ENCODE peak calls at places on chromosomes 2 and 18, in five cellular contexts. One of them, this sample, is unnamed.

GRCh38 chr2:196181484-196181883 is 10.1 kb upstream of the STK17B start:
- DNase-seq in left kidney: no peak
- DNase-seq in NB4: no peak
- DNase-seq in aorta: no peak
- DNase-seq in stimulated activated CD8-positive, alpha-beta memory T cell treated with anti-CD3 and anti-CD28 coated beads, Interleukin-2, amount 100 ng/mL, for 48 hours: no peak
- DNase-seq in this sample: no peak

GRCh38 chr2:218694405-218695145 is 16.1 kb upstream of the TTLL4 start:
- DNase-seq in NB4: no peak
- DNase-seq in aorta: no peak
- DNase-seq in left kidney: no peak
- DNase-seq in stimulated activated CD8-positive, alpha-beta memory T cell treated with anti-CD3 and anti-CD28 coated beads, Interleukin-2, amount 100 ng/mL, for 48 hours: no peak
- DNase-seq in this sample: no peak

GRCh38 chr2:37005118-37005868 is 39.0 kb upstream of the STRN start:
- DNase-seq in aorta: no peak
- DNase-seq in stimulated activated CD8-positive, alpha-beta memory T cell treated with anti-CD3 and anti-CD28 coated beads, Interleukin-2, amount 100 ng/mL, for 48 hours: no peak
- DNase-seq in NB4: peak; percentile 49
- DNase-seq in left kidney: peak; percentile 26
- DNase-seq in this sample: no peak

GRCh38 chr2:229784791-229785190 is 70.4 kb upstream of the DNER start:
- DNase-seq in NB4: no peak
- DNase-seq in left kidney: no peak
- DNase-seq in stimulated activated CD8-positive, alpha-beta memory T cell treated with anti-CD3 and anti-CD28 coated beads, Interleukin-2, amount 100 ng/mL, for 48 hours: no peak
- DNase-seq in aorta: no peak
- DNase-seq in this sample: no peak

GRCh38 chr2:71799013-71799575 is 345.7 kb downstream of the DYSF start:
- DNase-seq in stimulated activated CD8-positive, alpha-beta memory T cell treated with anti-CD3 and anti-CD28 coated beads, Interleukin-2, amount 100 ng/mL, for 48 hours: no peak
- DNase-seq in NB4: no peak
- DNase-seq in aorta: peak; percentile 51
- DNase-seq in left kidney: no peak
- DNase-seq in this sample: no peak

GRCh38 chr2:173653427-173653795 is 298.7 kb downstream of the CDCA7 start:
- DNase-seq in stimulated activated CD8-positive, alpha-beta memory T cell treated with anti-CD3 and anti-CD28 coated beads, Interleukin-2, amount 100 ng/mL, for 48 hours: no peak
- DNase-seq in left kidney: peak; percentile 16
- DNase-seq in NB4: no peak
- DNase-seq in aorta: no peak
- DNase-seq in this sample: no peak

GRCh38 chr2:51265539-51265938 is 233.6 kb upstream of the NRXN1 start:
- DNase-seq in left kidney: no peak
- DNase-seq in NB4: no peak
- DNase-seq in aorta: no peak
- DNase-seq in stimulated activated CD8-positive, alpha-beta memory T cell treated with anti-CD3 and anti-CD28 coated beads, Interleukin-2, amount 100 ng/mL, for 48 hours: no peak
- DNase-seq in this sample: no peak

GRCh38 chr2:209772316-209772715 is 684 bp downstream of the UNC80 start:
- DNase-seq in aorta: no peak
- DNase-seq in NB4: no peak
- DNase-seq in left kidney: peak; percentile 48
- DNase-seq in stimulated activated CD8-positive, alpha-beta memory T cell treated with anti-CD3 and anti-CD28 coated beads, Interleukin-2, amount 100 ng/mL, for 48 hours: no peak
- DNase-seq in this sample: no peak

GRCh38 chr2:9107168-9108025 is 99.2 kb upstream of the ASAP2 start:
- DNase-seq in left kidney: no peak
- DNase-seq in stimulated activated CD8-positive, alpha-beta memory T cell treated with anti-CD3 and anti-CD28 coated beads, Interleukin-2, amount 100 ng/mL, for 48 hours: no peak
- DNase-seq in aorta: no peak
- DNase-seq in NB4: peak; percentile 26
- DNase-seq in this sample: no peak

GRCh38 chr2:226738821-226739507 is 60.7 kb downstream of the IRS1 start:
- DNase-seq in NB4: no peak
- DNase-seq in stimulated activated CD8-positive, alpha-beta memory T cell treated with anti-CD3 and anti-CD28 coated beads, Interleukin-2, amount 100 ng/mL, for 48 hours: no peak
- DNase-seq in aorta: no peak
- DNase-seq in left kidney: no peak
- DNase-seq in this sample: no peak

GRCh38 chr2:224038049-224038829 is 847 bp downstream of the SERPINE2 start:
- DNase-seq in NB4: peak; percentile 57
- DNase-seq in stimulated activated CD8-positive, alpha-beta memory T cell treated with anti-CD3 and anti-CD28 coated beads, Interleukin-2, amount 100 ng/mL, for 48 hours: peak; percentile 42
- DNase-seq in left kidney: peak; percentile 86
- DNase-seq in aorta: peak; percentile 76
- DNase-seq in this sample: peak; percentile 32

GRCh38 chr2:65199194-65199593 is 28.4 kb upstream of the ACTR2 start:
- DNase-seq in left kidney: no peak
- DNase-seq in stimulated activated CD8-positive, alpha-beta memory T cell treated with anti-CD3 and anti-CD28 coated beads, Interleukin-2, amount 100 ng/mL, for 48 hours: no peak
- DNase-seq in aorta: no peak
- DNase-seq in NB4: no peak
- DNase-seq in this sample: no peak

GRCh38 chr18:75981102-75981501 is 513.9 kb downstream of the ZNF516 start:
- DNase-seq in stimulated activated CD8-positive, alpha-beta memory T cell treated with anti-CD3 and anti-CD28 coated beads, Interleukin-2, amount 100 ng/mL, for 48 hours: no peak
- DNase-seq in left kidney: no peak
- DNase-seq in aorta: no peak
- DNase-seq in NB4: no peak
- DNase-seq in this sample: no peak

GRCh38 chr18:63775166-63775730 is at the start of gene SERPINB7:
- DNase-seq in left kidney: no peak
- DNase-seq in NB4: no peak
- DNase-seq in aorta: no peak
- DNase-seq in stimulated activated CD8-positive, alpha-beta memory T cell treated with anti-CD3 and anti-CD28 coated beads, Interleukin-2, amount 100 ng/mL, for 48 hours: no peak
- DNase-seq in this sample: no peak

GRCh38 chr2:236830931-236831330 is 254.8 kb upstream of the COPS8 start:
- DNase-seq in aorta: no peak
- DNase-seq in NB4: no peak
- DNase-seq in stimulated activated CD8-positive, alpha-beta memory T cell treated with anti-CD3 and anti-CD28 coated beads, Interleukin-2, amount 100 ng/mL, for 48 hours: no peak
- DNase-seq in left kidney: no peak
- DNase-seq in this sample: no peak

GRCh38 chr2:168160897-168161296 is 86.5 kb downstream of the STK39 start:
- DNase-seq in left kidney: no peak
- DNase-seq in aorta: no peak
- DNase-seq in stimulated activated CD8-positive, alpha-beta memory T cell treated with anti-CD3 and anti-CD28 coated beads, Interleukin-2, amount 100 ng/mL, for 48 hours: no peak
- DNase-seq in NB4: peak; percentile 63
- DNase-seq in this sample: no peak

GRCh38 chr18:73638709-73639108 is 508.9 kb downstream of the FBXO15 start:
- DNase-seq in NB4: no peak
- DNase-seq in aorta: no peak
- DNase-seq in stimulated activated CD8-positive, alpha-beta memory T cell treated with anti-CD3 and anti-CD28 coated beads, Interleukin-2, amount 100 ng/mL, for 48 hours: no peak
- DNase-seq in left kidney: no peak
- DNase-seq in this sample: no peak

GRCh38 chr18:3440340-3440739 is 9.6 kb upstream of the TGIF1 start:
- DNase-seq in left kidney: peak; percentile 64
- DNase-seq in NB4: no peak
- DNase-seq in aorta: no peak
- DNase-seq in stimulated activated CD8-positive, alpha-beta memory T cell treated with anti-CD3 and anti-CD28 coated beads, Interleukin-2, amount 100 ng/mL, for 48 hours: no peak
- DNase-seq in this sample: no peak

GRCh38 chr2:125471963-125472362 is 1184.0 kb upstream of the GYPC start:
- DNase-seq in aorta: no peak
- DNase-seq in left kidney: peak; percentile 46
- DNase-seq in stimulated activated CD8-positive, alpha-beta memory T cell treated with anti-CD3 and anti-CD28 coated beads, Interleukin-2, amount 100 ng/mL, for 48 hours: no peak
- DNase-seq in NB4: peak; percentile 23
- DNase-seq in this sample: no peak

GRCh38 chr18:57843403-57843802 is 40.3 kb upstream of the ATP8B1 start:
- DNase-seq in NB4: no peak
- DNase-seq in stimulated activated CD8-positive, alpha-beta memory T cell treated with anti-CD3 and anti-CD28 coated beads, Interleukin-2, amount 100 ng/mL, for 48 hours: no peak
- DNase-seq in aorta: no peak
- DNase-seq in left kidney: peak; percentile 37
- DNase-seq in this sample: no peak

GRCh38 chr18:48345596-48345995 is 63.6 kb downstream of the ZBTB7C start:
- DNase-seq in stimulated activated CD8-positive, alpha-beta memory T cell treated with anti-CD3 and anti-CD28 coated beads, Interleukin-2, amount 100 ng/mL, for 48 hours: no peak
- DNase-seq in NB4: peak; percentile 24
- DNase-seq in left kidney: no peak
- DNase-seq in aorta: no peak
- DNase-seq in this sample: no peak

GRCh38 chr2:46143401-46144132 is 153.6 kb upstream of the EPAS1 start:
- DNase-seq in aorta: no peak
- DNase-seq in NB4: no peak
- DNase-seq in stimulated activated CD8-positive, alpha-beta memory T cell treated with anti-CD3 and anti-CD28 coated beads, Interleukin-2, amount 100 ng/mL, for 48 hours: no peak
- DNase-seq in left kidney: no peak
- DNase-seq in this sample: no peak

This sample was measured in left ventricle myocardium inferior.